ENCODE peak calls at places on chromosome 3, in four cellular contexts. X is Panc1, W is GM23338, S is prostate gland. E is an unnamed sample.

GRCh38 chr3:20576228-20576627 is 390.2 kb upstream of the SGO1 start:
- DNase-seq in S (no peak), W (no peak), X (no peak), E (no peak)

GRCh38 chr3:40518848-40519247 is 5.9 kb upstream of the ZNF621 start:
- DNase-seq in S (no peak), X (no peak), W (no peak), E (no peak)

GRCh38 chr3:177947901-177948300 is 588.3 kb upstream of the KCNMB2 start:
- DNase-seq in X (no peak), W (no peak), S (no peak), E (no peak)

GRCh38 chr3:124850633-124851032 is 36.5 kb downstream of the ITGB5 start:
- DNase-seq in X (no peak), W (no peak), S (no peak), E (no peak)

GRCh38 chr3:194587438-194587931 is 45.7 kb downstream of the TMEM44 start:
- DNase-seq in X (no peak), S (no peak), W (no peak), E (no peak)

GRCh38 chr3:113054552-113054951 is 63.8 kb downstream of the GTPBP8 start:
- DNase-seq in X (no peak), S (peak; percentile 5), W (no peak), E (no peak)

GRCh38 chr3:62723636-62724217 is 151.5 kb downstream of the CADPS start:
- DNase-seq in W (peak; percentile 56), S (no peak), X (no peak), E (no peak)

GRCh38 chr3:102941761-102942160 is 506.9 kb downstream of the ZPLD1 start:
- DNase-seq in X (no peak), W (no peak), S (no peak), E (no peak)

GRCh38 chr3:81545572-81545971 is 215.9 kb downstream of the GBE1 start:
- DNase-seq in S (no peak), X (no peak), W (no peak), E (no peak)

GRCh38 chr3:48656061-48656840 is 6.4 kb downstream of the CELSR3 start:
- DNase-seq in X (no peak), S (peak; percentile 69), W (peak; percentile 96), E (peak; percentile 76)

GRCh38 chr3:149506540-149506939 is 32.0 kb downstream of the TM4SF4 start:
- DNase-seq in W (no peak), S (no peak), X (no peak), E (no peak)

GRCh38 chr3:107845355-107846281 is 245.2 kb downstream of the CD47 start:
- DNase-seq in W (no peak), S (peak; percentile 36), X (no peak), E (no peak)

GRCh38 chr3:177050466-177051237 is 146.6 kb downstream of the TBL1XR1 start:
- DNase-seq in S (no peak), X (peak; percentile 30), W (peak; percentile 36), E (no peak)

GRCh38 chr3:196163687-196164493 is 47.3 kb downstream of the ZDHHC19 start:
- DNase-seq in S (no peak), X (no peak), W (no peak), E (no peak)

GRCh38 chr3:153284282-153284938 is 122.4 kb downstream of the RAP2B start:
- DNase-seq in S (peak; percentile 49), W (no peak), X (no peak), E (peak; percentile 58)

GRCh38 chr3:8641472-8641871 is 3.1 kb downstream of the SSUH2 start:
- DNase-seq in S (no peak), X (no peak), W (peak; percentile 27), E (no peak)

GRCh38 chr3:187972454-187972853 is 181.5 kb upstream of the LPP start:
- DNase-seq in W (no peak), X (no peak), S (no peak), E (no peak)

GRCh38 chr3:14179114-14179465 is 473 bp downstream of the LSM3 start:
- DNase-seq in S (no peak), W (no peak), X (no peak), E (no peak)

GRCh38 chr3:185527364-185527763 is 25.0 kb downstream of the LIPH start:
- DNase-seq in S (no peak), X (no peak), W (no peak), E (no peak)
- H3K4me1 ChIP-seq in S (no peaks in the 10 kb centered on the region), X (no peaks in the 10 kb centered on the region), W (no peaks in the 10 kb centered on the region), E (no peaks in the 10 kb centered on the region)

DNA sequence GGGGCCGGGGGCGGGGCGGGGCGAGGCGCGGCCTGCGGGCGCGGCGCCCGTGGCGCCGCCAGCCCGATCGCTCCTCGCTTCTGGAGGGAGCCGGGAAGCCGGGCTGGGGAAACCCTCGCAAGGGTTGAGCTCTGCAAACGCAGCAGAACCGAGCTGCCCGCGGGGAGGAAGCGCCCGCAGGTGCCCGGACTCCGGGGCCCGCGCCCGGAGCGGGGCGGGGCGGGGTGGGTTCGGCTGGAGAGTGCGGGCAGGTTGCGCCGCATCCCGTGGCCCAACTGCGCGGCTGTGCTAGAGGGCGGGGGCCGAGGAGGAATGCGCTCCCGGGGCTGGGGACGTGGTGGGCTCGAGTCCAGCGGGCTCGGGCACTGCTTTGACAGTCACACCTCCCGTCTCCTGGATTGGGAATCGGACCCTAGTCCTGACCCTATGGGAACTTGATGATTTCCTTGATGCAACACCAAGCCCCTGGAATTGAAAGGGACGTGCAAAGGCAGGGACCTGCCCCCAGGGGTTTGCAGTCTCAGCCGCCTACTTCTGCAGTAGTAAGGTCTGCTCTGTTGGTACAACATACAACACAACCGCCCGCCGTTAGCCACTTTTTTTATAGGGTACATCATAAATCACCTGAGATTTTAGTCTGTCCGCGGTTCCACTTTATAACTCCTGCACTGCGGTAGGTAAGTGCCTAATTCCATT is 34.3 kb downstream of the ZBTB38 start:
- DNase-seq in S (peak; percentile 75), X (no peak), W (peak; percentile 84), E (peak; percentile 71)
- TF ChIP-seq POLR2AphosphoS5 in S (peak; percentile 78), X (no peak), W (no peak), E (peak; percentile 63)

DNA sequence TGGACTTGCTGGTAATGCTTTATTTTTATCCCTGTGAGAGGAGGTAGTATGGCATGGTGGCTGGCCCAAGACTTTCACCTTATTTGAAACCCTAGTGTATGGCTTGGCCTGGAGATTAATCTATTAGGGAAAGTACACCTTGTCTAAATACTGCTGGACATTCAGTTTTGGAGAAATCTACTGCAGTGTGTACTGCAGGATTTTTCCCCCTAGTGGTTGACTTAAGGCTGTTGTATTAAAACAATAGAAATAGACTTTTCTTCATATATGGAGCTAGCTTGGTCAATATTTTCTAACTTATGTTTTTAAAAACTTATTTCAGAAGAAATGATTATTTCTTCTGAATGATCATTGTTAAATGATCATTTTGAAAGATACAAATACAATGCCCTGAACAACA is 13.9 kb upstream of the SLITRK3 start:
- DNase-seq in W (peak; percentile 13), S (no peak), X (no peak), E (no peak)
- TF ChIP-seq CTCF in W (peak; percentile 55), S (no peak), X (peak; percentile 36), E (no peak)

DNA sequence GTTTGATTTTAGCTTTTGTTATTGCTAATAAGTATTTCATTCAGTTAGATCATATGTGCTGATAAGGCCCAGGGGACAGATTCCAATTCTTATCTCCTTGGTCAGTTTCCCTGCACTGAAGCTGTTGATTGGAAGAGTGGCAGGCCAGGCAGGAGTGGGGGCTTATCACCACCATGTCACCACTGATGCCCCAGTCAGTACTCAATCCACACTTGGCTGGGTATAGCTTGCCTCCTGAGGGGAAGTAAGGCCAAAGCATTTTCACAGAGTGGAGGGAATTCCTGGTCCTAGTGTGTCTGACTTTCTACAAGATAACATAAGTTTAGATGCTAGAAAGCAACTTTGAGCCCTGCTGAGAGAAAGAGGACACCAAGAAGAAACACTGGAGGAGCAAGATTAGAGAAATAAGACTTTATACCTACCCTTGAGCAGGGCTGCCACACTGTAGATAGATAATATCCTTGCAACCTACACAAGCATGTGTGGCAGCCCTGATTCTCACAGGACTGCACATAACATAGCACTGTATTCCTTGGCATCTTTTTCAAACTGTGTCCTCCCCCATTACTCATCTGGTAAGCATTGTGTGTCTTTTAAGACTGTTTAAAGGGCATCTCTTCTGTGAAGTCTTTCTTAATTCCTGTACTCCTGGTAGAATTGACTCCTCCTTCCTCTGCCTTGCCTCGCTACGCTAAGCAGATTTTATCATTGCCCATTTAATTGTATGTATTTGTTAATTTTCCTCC is 24.3 kb downstream of the OXNAD1 start:
- DNase-seq in X (no peak), S (no peak), W (no peak), E (no peak)
- H3K4me1 ChIP-seq in X (no peaks in the 10 kb centered on the region), S (no peaks in the 10 kb centered on the region), W (no peaks in the 10 kb centered on the region), E (no peaks in the 10 kb centered on the region)

DNA sequence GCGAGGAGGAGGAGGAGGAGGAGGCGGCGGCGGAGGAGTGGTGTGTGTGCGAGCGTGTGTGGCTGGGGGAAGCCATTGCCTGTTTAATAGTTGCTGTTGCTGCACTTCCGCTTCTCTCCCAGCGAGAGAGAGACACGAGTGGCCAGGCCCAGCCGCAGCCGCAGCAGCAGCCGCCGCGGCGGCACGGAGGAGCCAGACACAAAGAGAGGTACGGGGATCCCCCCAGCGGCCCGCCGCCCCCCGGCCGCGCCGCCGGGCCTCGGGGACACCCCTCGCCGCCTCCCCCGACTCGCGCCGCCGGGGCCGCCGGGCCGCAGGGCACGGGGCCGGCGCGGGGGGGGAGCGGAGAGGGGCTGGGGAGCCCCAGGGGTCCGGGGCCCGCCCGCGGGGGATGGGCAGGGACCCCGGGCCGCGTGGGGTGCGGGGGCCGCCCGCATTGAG is at the start of gene UBE2E1:
- DNase-seq in W (peak; percentile 63), X (no peak), S (peak; percentile 61), E (peak; percentile 54)
- TF ChIP-seq POLR2AphosphoS5 in W (peak; percentile 53), X (no peak), S (no peak), E (no peak)

E was measured in breast epithelium.